ENCODE peak calls at places on chromosomes 16 and 17, in nine cellular contexts. H is stomach, Y is A549, Q is transverse colon, P is ovary, E is H1, F is SK-N-SH, V is K562, A is tibial nerve. D is an unnamed sample.
A peak's percentile ranks its signal among the peaks of the same experiment; 100 is the strongest.

GRCh38 chr17:75845933-75846700 is 1.9 kb upstream of the UNC13D start:
- DNase-seq in H (no peak), Y (no peak), Q (peak; percentile 41), P (no peak), E (no peak), F (no peak), V (peak; percentile 16), A (no peak), D (peak; percentile 64)

GRCh38 chr17:79350516-79350915 is 260.3 kb downstream of the RBFOX3 start:
- DNase-seq in H (no peak), Y (no peak), Q (no peak), P (no peak), E (no peak), F (no peak), V (no peak), A (no peak), D (no peak)

GRCh38 chr16:82728901-82729300 is 102.1 kb downstream of the CDH13 start:
- DNase-seq in H (no peak), Y (no peak), Q (no peak), P (no peak), E (no peak), F (no peak), V (no peak), A (no peak), D (no peak)

GRCh38 chr17:4074831-4075495 is 67.9 kb downstream of the ZZEF1 start:
- DNase-seq in H (no peak), Y (peak; percentile 66), Q (no peak), P (no peak), E (no peak), F (peak; percentile 61), V (peak; percentile 53), A (no peak), D (no peak)

GRCh38 chr17:7347630-7348477 is 4.1 kb upstream of the KCTD11 start:
- DNase-seq in H (no peak), Y (no peak), Q (no peak), P (no peak), E (no peak), F (no peak), V (no peak), A (no peak), D (no peak)

GRCh38 chr16:1690810-1691209 is 12.7 kb downstream of the JPT2 start:
- DNase-seq in H (no peak), Y (no peak), Q (no peak), P (no peak), E (no peak), F (no peak), V (no peak), A (no peak), D (no peak)

GRCh38 chr17:6110088-6110487 is 39.9 kb downstream of the WSCD1 start:
- DNase-seq in H (no peak), Y (no peak), Q (peak; percentile 36), P (no peak), E (no peak), F (no peak), V (no peak), A (no peak), D (no peak)

GRCh38 chr16:50553731-50554360 is 5.7 kb downstream of the NKD1 start:
- DNase-seq in H (no peak), Y (no peak), Q (no peak), P (no peak), E (no peak), F (no peak), V (no peak), A (no peak), D (no peak)

GRCh38 chr17:11880714-11881113 is 116.6 kb downstream of the ZNF18 start:
- DNase-seq in H (no peak), Y (peak; percentile 71), Q (peak; percentile 14), P (no peak), E (no peak), F (peak; percentile 22), V (peak; percentile 9), A (no peak), D (no peak)

GRCh38 chr16:67349172-67349571 is 22.6 kb downstream of the LRRC36 start:
- DNase-seq in H (no peak), Y (peak; percentile 41), Q (no peak), P (no peak), E (no peak), F (peak; percentile 33), V (peak; percentile 26), A (no peak), D (no peak)

GRCh38 chr17:31598388-31598760 is 206.9 kb downstream of the RAB11FIP4 start:
- DNase-seq in H (no peak), Y (no peak), Q (no peak), P (no peak), E (no peak), F (no peak), V (no peak), A (no peak), D (no peak)

GRCh38 chr17:42023524-42024349 is 3.8 kb downstream of the NKIRAS2 start:
- DNase-seq in H (no peak), Y (no peak), Q (no peak), P (no peak), E (no peak), F (no peak), V (no peak), A (no peak), D (peak; percentile 72)

GRCh38 chr17:81527591-81528383 is at the start of gene FSCN2:
- DNase-seq in H (peak; percentile 42), Y (no peak), Q (no peak), P (no peak), E (no peak), F (no peak), V (no peak), A (no peak), D (no peak)

GRCh38 chr17:1755252-1755992 is 6.4 kb upstream of the SERPINF1 start:
- DNase-seq in H (no peak), Y (no peak), Q (no peak), P (no peak), E (no peak), F (peak; percentile 85), V (no peak), A (no peak), D (no peak)

GRCh38 chr16:66565051-66565450 is 1.2 kb upstream of the CMTM1 start:
- DNase-seq in H (no peak), Y (no peak), Q (no peak), P (no peak), E (no peak), F (no peak), V (no peak), A (no peak), D (no peak)

DNA sequence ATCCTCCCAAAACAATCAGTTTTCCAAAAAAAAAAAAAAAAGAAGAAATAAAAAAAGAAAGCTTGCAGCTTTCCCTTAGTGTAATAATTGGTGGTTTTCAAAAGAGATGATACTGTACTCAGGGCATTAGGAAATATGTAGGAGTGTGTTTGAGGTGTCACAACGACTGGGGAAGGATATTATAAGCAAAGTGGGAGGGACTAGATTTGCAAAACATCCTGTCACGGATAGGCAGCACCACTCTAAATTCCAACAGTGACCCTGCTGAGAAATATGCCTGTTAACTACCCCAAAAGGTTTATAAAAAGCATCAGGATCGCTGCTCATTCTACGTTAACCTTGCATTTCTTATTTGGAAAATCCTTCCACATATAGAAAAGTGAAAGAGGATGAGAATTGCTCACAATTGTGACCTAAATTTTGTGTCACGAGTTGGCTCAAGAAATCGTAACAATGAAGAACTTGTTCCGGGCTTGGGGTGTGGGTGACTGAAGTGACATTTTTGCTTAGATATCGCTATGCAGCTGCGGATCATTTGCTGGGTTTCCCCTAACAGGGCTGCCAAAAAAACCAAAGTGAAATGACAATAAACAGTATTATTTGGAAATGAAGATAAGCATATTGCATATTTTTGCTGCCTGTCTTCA is 51.6 kb downstream of the N4BP1 start:
- DNase-seq in H (no peak), Y (no peak), Q (no peak), P (no peak), E (no peak), F (no peak), V (no peak), A (no peak), D (no peak)
- TF ChIP-seq EP300 in H (no peak), Y (no peak), Q (no peak), P (no peak), E (no peak), F (no peak), V (no peak), A (peak; percentile 63), D (no peak)

DNA sequence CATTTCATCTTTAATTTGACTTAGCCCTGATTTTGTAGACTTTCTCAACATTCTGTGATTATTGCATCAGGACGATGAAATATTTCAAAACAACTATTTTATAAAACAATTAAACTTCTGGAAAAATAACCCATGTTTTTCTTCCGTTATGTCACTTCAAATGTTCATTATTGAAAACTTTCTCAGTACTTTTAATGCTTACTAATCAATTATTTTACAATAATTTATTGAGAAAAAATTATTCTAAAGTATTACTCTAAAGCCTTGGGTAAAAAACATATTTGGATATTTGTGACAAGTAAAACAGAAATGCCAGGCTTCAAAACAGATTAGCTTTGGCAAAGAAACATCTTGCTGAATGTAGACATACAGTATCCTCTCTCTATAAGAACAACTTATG is 46.3 kb upstream of the DHX40 start:
- DNase-seq in H (no peak), Y (no peak), Q (no peak), P (no peak), E (no peak), F (no peak), V (no peak), A (no peak), D (no peak)
- H3K4me3 ChIP-seq in H (no peak overlapping the region), Y (no peak overlapping the region), Q (no peak overlapping the region), P (no peak overlapping the region), E (no peak overlapping the region), F (no peak overlapping the region), V (no peak overlapping the region), A (no peak overlapping the region), D (no peak overlapping the region)

GRCh38 chr17:78258323-78259229 is 27.1 kb downstream of the TMEM235 start:
- DNase-seq in H (peak; percentile 63), Y (no peak), Q (no peak), P (peak; percentile 37), E (no peak), F (peak; percentile 96), V (peak; percentile 85), A (no peak), D (no peak)

GRCh38 chr17:78255953-78256704 is 24.7 kb downstream of the TMEM235 start:
- DNase-seq in H (no peak), Y (no peak), Q (no peak), P (peak; percentile 32), E (no peak), F (no peak), V (no peak), A (no peak), D (no peak)

GRCh38 chr17:78256705-78257559 is 25.5 kb downstream of the TMEM235 start:
- DNase-seq in H (no peak), Y (no peak), Q (no peak), P (peak; percentile 58), E (no peak), F (peak; percentile 78), V (no peak), A (no peak), D (no peak)

GRCh38 chr17:78255029-78255656 is 23.7 kb downstream of the TMEM235 start:
- DNase-seq in H (no peak), Y (no peak), Q (no peak), P (peak; percentile 38), E (no peak), F (no peak), V (no peak), A (no peak), D (no peak)

GRCh38 chr17:78257810-78258322 is 26.4 kb downstream of the TMEM235 start:
- DNase-seq in H (peak; percentile 38), Y (no peak), Q (no peak), P (peak; percentile 36), E (no peak), F (peak; percentile 63), V (peak; percentile 28), A (no peak), D (no peak)
- H3K4me1 ChIP-seq in H (peaks cover 40% of the 10 kb centered on the region), Y (peaks cover 4% of the 10 kb centered on the region), Q (peaks cover 20% of the 10 kb centered on the region), P (peaks cover 18% of the 10 kb centered on the region), E (no peaks in the 10 kb centered on the region), F (peaks cover 5% of the 10 kb centered on the region), V (peaks cover 71% of the 10 kb centered on the region), A (no peaks in the 10 kb centered on the region), D (peaks cover 5% of the 10 kb centered on the region)

GRCh38 chr16:12455287-12455798 is 348.3 kb downstream of the CPPED1 start:
- DNase-seq in H (peak; percentile 61), Y (peak; percentile 62), Q (peak; percentile 59), P (peak; percentile 39), E (peak; percentile 84), F (peak; percentile 73), V (peak; percentile 68), A (no peak), D (no peak)
- TF ChIP-seq EP300 in H (no peak), Y (no peak), Q (no peak), P (no peak), E (no peak), F (no peak), V (no peak), A (no peak), D (no peak)

D was measured in sigmoid colon.